ENCODE peak calls at places on chromosomes 4 and X, in nine cellular contexts. One of them, this sample, is unnamed. For H3K36me3, the result is how much of the 10 kb centered on the place peaks cover.

GRCh38 chr4:71783972-71784371 is at the start of gene GC:
- ATAC-seq in pancreas: peak
- ATAC-seq in Panc1: no peak
- ATAC-seq in psoas muscle: no peak
- ATAC-seq in HCT116: no peak
- ATAC-seq in right lobe of liver: peak
- ATAC-seq in CD8-positive, alpha-beta T cell: no peak
- ATAC-seq in aorta: no peak
- ATAC-seq in CD4-positive, CD25-positive, alpha-beta regulatory T cell: no peak
- ATAC-seq in this sample: no peak

GRCh38 chr4:82642321-82642720 is 80.5 kb upstream of the TMEM150C start:
- ATAC-seq in pancreas: peak
- ATAC-seq in Panc1: no peak
- ATAC-seq in psoas muscle: no peak
- ATAC-seq in HCT116: no peak
- ATAC-seq in right lobe of liver: no peak
- ATAC-seq in CD8-positive, alpha-beta T cell: no peak
- ATAC-seq in aorta: no peak
- ATAC-seq in CD4-positive, CD25-positive, alpha-beta regulatory T cell: no peak
- ATAC-seq in this sample: no peak

GRCh38 chr4:89914609-89915008 is 20.0 kb downstream of the MMRN1 start:
- ATAC-seq in pancreas: no peak
- ATAC-seq in Panc1: no peak
- ATAC-seq in psoas muscle: no peak
- ATAC-seq in HCT116: no peak
- ATAC-seq in right lobe of liver: no peak
- ATAC-seq in CD8-positive, alpha-beta T cell: no peak
- ATAC-seq in aorta: no peak
- ATAC-seq in CD4-positive, CD25-positive, alpha-beta regulatory T cell: no peak
- ATAC-seq in this sample: no peak

GRCh38 chrX:71224098-71224708 is 1.2 kb downstream of the GJB1 start:
- ATAC-seq in pancreas: no peak
- ATAC-seq in Panc1: no peak
- ATAC-seq in psoas muscle: no peak
- ATAC-seq in HCT116: no peak
- ATAC-seq in right lobe of liver: no peak
- ATAC-seq in CD8-positive, alpha-beta T cell: no peak
- ATAC-seq in aorta: no peak
- ATAC-seq in CD4-positive, CD25-positive, alpha-beta regulatory T cell: no peak
- ATAC-seq in this sample: no peak

GRCh38 chrX:119606508-119607389 is 525 bp upstream of the NKRF start:
- ATAC-seq in pancreas: peak
- ATAC-seq in Panc1: peak
- ATAC-seq in psoas muscle: no peak
- ATAC-seq in HCT116: no peak
- ATAC-seq in right lobe of liver: peak
- ATAC-seq in CD8-positive, alpha-beta T cell: peak
- ATAC-seq in aorta: no peak
- ATAC-seq in CD4-positive, CD25-positive, alpha-beta regulatory T cell: peak
- ATAC-seq in this sample: peak

GRCh38 chrX:123771449-123772064 is 38.7 kb upstream of the THOC2 start:
- ATAC-seq in pancreas: peak
- ATAC-seq in Panc1: no peak
- ATAC-seq in psoas muscle: no peak
- ATAC-seq in HCT116: no peak
- ATAC-seq in right lobe of liver: peak
- ATAC-seq in CD8-positive, alpha-beta T cell: no peak
- ATAC-seq in aorta: no peak
- ATAC-seq in CD4-positive, CD25-positive, alpha-beta regulatory T cell: no peak
- ATAC-seq in this sample: no peak

GRCh38 chrX:13898603-13899002 is 81.7 kb upstream of the GPM6B start:
- ATAC-seq in pancreas: no peak
- ATAC-seq in Panc1: no peak
- ATAC-seq in psoas muscle: no peak
- ATAC-seq in HCT116: no peak
- ATAC-seq in right lobe of liver: no peak
- ATAC-seq in CD8-positive, alpha-beta T cell: no peak
- ATAC-seq in aorta: no peak
- ATAC-seq in CD4-positive, CD25-positive, alpha-beta regulatory T cell: no peak
- ATAC-seq in this sample: no peak

GRCh38 chr4:15547392-15547791 is 77.7 kb downstream of the CC2D2A start:
- ATAC-seq in pancreas: no peak
- ATAC-seq in Panc1: no peak
- ATAC-seq in psoas muscle: no peak
- ATAC-seq in HCT116: no peak
- ATAC-seq in right lobe of liver: no peak
- ATAC-seq in CD8-positive, alpha-beta T cell: peak
- ATAC-seq in aorta: no peak
- ATAC-seq in CD4-positive, CD25-positive, alpha-beta regulatory T cell: peak
- ATAC-seq in this sample: no peak

GRCh38 chr4:144181386-144181785 is 40.9 kb upstream of the GYPA start:
- ATAC-seq in pancreas: no peak
- ATAC-seq in Panc1: no peak
- ATAC-seq in psoas muscle: no peak
- ATAC-seq in HCT116: no peak
- ATAC-seq in right lobe of liver: no peak
- ATAC-seq in CD8-positive, alpha-beta T cell: no peak
- ATAC-seq in aorta: no peak
- ATAC-seq in CD4-positive, CD25-positive, alpha-beta regulatory T cell: no peak
- ATAC-seq in this sample: no peak

GRCh38 chrX:134773041-134773440 is 114.8 kb upstream of the PLAC1 start:
- ATAC-seq in pancreas: peak
- ATAC-seq in Panc1: no peak
- ATAC-seq in psoas muscle: no peak
- ATAC-seq in HCT116: no peak
- ATAC-seq in right lobe of liver: no peak
- ATAC-seq in CD8-positive, alpha-beta T cell: no peak
- ATAC-seq in aorta: no peak
- ATAC-seq in CD4-positive, CD25-positive, alpha-beta regulatory T cell: no peak
- ATAC-seq in this sample: no peak

GRCh38 chr4:145389566-145389965 is 92.1 kb upstream of the SMAD1 start:
- ATAC-seq in pancreas: no peak
- ATAC-seq in Panc1: no peak
- ATAC-seq in psoas muscle: no peak
- ATAC-seq in HCT116: no peak
- ATAC-seq in right lobe of liver: no peak
- ATAC-seq in CD8-positive, alpha-beta T cell: no peak
- ATAC-seq in aorta: no peak
- ATAC-seq in CD4-positive, CD25-positive, alpha-beta regulatory T cell: no peak
- ATAC-seq in this sample: no peak

GRCh38 chr4:125550769-125551168 is 236.0 kb downstream of the FAT4 start:
- ATAC-seq in pancreas: no peak
- ATAC-seq in Panc1: no peak
- ATAC-seq in psoas muscle: no peak
- ATAC-seq in HCT116: no peak
- ATAC-seq in right lobe of liver: peak
- ATAC-seq in CD8-positive, alpha-beta T cell: no peak
- ATAC-seq in aorta: no peak
- ATAC-seq in CD4-positive, CD25-positive, alpha-beta regulatory T cell: no peak
- ATAC-seq in this sample: no peak

DNA sequence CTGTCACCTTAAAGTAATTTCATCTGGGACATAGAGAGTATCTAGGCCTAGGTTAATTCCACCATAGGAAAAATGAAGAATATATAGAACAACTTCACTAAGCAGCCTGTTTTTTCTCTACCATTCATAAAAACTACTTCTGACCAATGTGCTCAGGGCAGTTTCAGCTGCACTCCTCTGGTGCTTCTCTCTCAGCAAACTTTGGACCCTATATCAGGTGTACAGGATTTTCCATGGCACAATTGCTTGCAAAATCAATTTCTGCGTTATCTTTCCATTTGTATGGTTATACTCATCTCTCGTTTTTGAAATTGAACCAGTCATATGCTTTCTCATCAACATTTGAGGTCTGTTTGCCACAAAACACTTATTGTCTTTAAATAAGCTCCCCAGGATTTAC is 52.1 kb upstream of the FMR1 start:
- ATAC-seq in pancreas: no peak
- ATAC-seq in Panc1: no peak
- ATAC-seq in psoas muscle: no peak
- ATAC-seq in HCT116: no peak
- ATAC-seq in right lobe of liver: peak
- ATAC-seq in CD8-positive, alpha-beta T cell: no peak
- ATAC-seq in aorta: no peak
- ATAC-seq in CD4-positive, CD25-positive, alpha-beta regulatory T cell: no peak
- ATAC-seq in this sample: no peak
- H3K36me3 ChIP-seq in pancreas: under half
- H3K36me3 ChIP-seq in Panc1: under half
- H3K36me3 ChIP-seq in psoas muscle: under half
- H3K36me3 ChIP-seq in HCT116: under half
- H3K36me3 ChIP-seq in right lobe of liver: under half
- H3K36me3 ChIP-seq in CD8-positive, alpha-beta T cell: under half
- H3K36me3 ChIP-seq in aorta: under half
- H3K36me3 ChIP-seq in CD4-positive, CD25-positive, alpha-beta regulatory T cell: under half
- H3K36me3 ChIP-seq in this sample: under half

GRCh38 chr4:48604527-48604926 is 114.5 kb downstream of the ZAR1 start:
- ATAC-seq in pancreas: no peak
- ATAC-seq in Panc1: no peak
- ATAC-seq in psoas muscle: no peak
- ATAC-seq in HCT116: no peak
- ATAC-seq in right lobe of liver: peak
- ATAC-seq in CD8-positive, alpha-beta T cell: no peak
- ATAC-seq in aorta: no peak
- ATAC-seq in CD4-positive, CD25-positive, alpha-beta regulatory T cell: no peak
- ATAC-seq in this sample: no peak

GRCh38 chr4:48604041-48604440 is 114.0 kb downstream of the ZAR1 start:
- ATAC-seq in pancreas: no peak
- ATAC-seq in Panc1: no peak
- ATAC-seq in psoas muscle: no peak
- ATAC-seq in HCT116: no peak
- ATAC-seq in right lobe of liver: peak
- ATAC-seq in CD8-positive, alpha-beta T cell: no peak
- ATAC-seq in aorta: no peak
- ATAC-seq in CD4-positive, CD25-positive, alpha-beta regulatory T cell: no peak
- ATAC-seq in this sample: no peak

GRCh38 chr4:48602222-48602621 is 112.2 kb downstream of the ZAR1 start:
- ATAC-seq in pancreas: peak
- ATAC-seq in Panc1: no peak
- ATAC-seq in psoas muscle: no peak
- ATAC-seq in HCT116: no peak
- ATAC-seq in right lobe of liver: no peak
- ATAC-seq in CD8-positive, alpha-beta T cell: no peak
- ATAC-seq in aorta: no peak
- ATAC-seq in CD4-positive, CD25-positive, alpha-beta regulatory T cell: no peak
- ATAC-seq in this sample: no peak

GRCh38 chr4:48602763-48603162 is 112.7 kb downstream of the ZAR1 start:
- ATAC-seq in pancreas: peak
- ATAC-seq in Panc1: no peak
- ATAC-seq in psoas muscle: no peak
- ATAC-seq in HCT116: no peak
- ATAC-seq in right lobe of liver: no peak
- ATAC-seq in CD8-positive, alpha-beta T cell: no peak
- ATAC-seq in aorta: no peak
- ATAC-seq in CD4-positive, CD25-positive, alpha-beta regulatory T cell: no peak
- ATAC-seq in this sample: no peak

DNA sequence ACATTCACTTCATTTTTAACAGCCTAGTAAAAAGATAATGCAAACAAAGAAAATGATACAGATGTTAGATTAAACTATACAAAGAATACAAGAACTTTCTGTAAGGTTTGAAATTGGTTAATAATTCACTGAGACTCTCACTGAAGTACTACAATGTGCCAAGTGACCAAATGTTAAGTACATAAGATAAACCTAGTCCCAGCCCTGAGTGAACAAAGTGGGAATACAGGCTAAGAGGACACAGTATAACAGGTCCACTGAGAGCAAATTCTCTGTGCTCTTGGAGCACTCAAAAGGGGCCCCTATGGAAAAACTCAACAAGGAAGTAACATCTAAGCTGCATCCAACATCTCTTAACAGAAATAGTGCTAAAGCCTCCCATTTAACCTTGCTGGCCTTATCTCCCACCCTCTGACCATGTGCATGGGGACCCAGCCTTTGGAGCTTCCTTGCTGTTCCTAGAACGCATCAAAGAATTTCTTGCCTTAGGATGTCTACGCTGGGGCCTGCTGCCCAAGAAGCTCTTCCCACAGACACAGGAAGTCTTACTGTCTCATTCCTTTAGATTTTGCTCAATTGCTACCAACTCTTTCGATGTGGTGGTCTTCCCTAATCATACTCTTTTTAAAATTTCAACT is 113.4 kb downstream of the ZAR1 start:
- ATAC-seq in pancreas: peak
- ATAC-seq in Panc1: no peak
- ATAC-seq in psoas muscle: no peak
- ATAC-seq in HCT116: no peak
- ATAC-seq in right lobe of liver: peak
- ATAC-seq in CD8-positive, alpha-beta T cell: no peak
- ATAC-seq in aorta: no peak
- ATAC-seq in CD4-positive, CD25-positive, alpha-beta regulatory T cell: no peak
- ATAC-seq in this sample: no peak
- H3K36me3 ChIP-seq in pancreas: under half
- H3K36me3 ChIP-seq in Panc1: under half
- H3K36me3 ChIP-seq in psoas muscle: under half
- H3K36me3 ChIP-seq in HCT116: under half
- H3K36me3 ChIP-seq in right lobe of liver: under half
- H3K36me3 ChIP-seq in CD8-positive, alpha-beta T cell: under half
- H3K36me3 ChIP-seq in aorta: under half
- H3K36me3 ChIP-seq in CD4-positive, CD25-positive, alpha-beta regulatory T cell: under half
- H3K36me3 ChIP-seq in this sample: under half

DNA sequence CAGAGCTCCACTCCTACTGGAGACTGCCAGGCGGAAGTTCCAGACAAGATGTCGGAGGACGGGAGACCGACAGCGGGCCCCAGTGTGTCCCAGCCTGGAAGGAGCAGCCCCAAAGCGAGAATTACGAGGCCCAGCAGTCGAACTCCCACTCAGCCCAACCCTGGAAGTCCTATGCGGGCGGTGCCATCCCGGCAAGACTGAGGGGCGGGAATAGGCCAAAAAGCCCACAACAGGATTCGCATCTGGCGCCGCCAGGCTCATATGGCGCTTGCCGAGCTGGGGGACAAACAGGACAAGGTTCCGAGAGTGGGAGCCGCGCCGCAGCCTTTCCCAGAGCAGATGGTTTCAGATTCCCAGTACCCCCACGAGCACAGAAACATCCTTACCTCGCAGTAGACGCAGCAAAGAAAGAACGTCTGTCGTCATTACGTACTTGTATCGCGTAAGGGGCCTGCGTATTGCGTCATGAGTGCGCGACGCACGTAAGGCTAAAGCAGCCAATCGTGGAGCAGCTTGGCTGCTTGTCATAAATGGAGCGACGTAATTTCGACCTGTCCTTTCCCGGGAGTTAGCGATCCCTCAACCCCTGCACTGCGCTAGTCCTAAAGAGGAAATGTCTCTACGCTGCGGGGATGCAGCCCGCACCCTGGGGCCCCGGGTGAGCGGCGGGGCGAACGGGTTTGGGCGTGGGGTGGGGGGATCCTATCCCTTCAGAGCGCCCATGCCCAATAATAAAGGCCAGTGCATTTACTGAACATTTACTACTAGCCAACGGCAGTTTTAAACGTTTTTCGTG is at the start of the genes LIAS and RPL9:
- ATAC-seq in pancreas: peak
- ATAC-seq in Panc1: peak
- ATAC-seq in psoas muscle: peak
- ATAC-seq in HCT116: peak
- ATAC-seq in right lobe of liver: peak
- ATAC-seq in CD8-positive, alpha-beta T cell: peak
- ATAC-seq in aorta: peak
- ATAC-seq in CD4-positive, CD25-positive, alpha-beta regulatory T cell: peak
- ATAC-seq in this sample: peak
- H3K36me3 ChIP-seq in pancreas: half or more
- H3K36me3 ChIP-seq in Panc1: under half
- H3K36me3 ChIP-seq in psoas muscle: half or more
- H3K36me3 ChIP-seq in HCT116: half or more
- H3K36me3 ChIP-seq in right lobe of liver: under half
- H3K36me3 ChIP-seq in CD8-positive, alpha-beta T cell: under half
- H3K36me3 ChIP-seq in aorta: under half
- H3K36me3 ChIP-seq in CD4-positive, CD25-positive, alpha-beta regulatory T cell: under half
- H3K36me3 ChIP-seq in this sample: half or more

GRCh38 chr4:2492970-2493369 is 24.1 kb downstream of the RNF4 start:
- ATAC-seq in pancreas: no peak
- ATAC-seq in Panc1: no peak
- ATAC-seq in psoas muscle: no peak
- ATAC-seq in HCT116: no peak
- ATAC-seq in right lobe of liver: peak
- ATAC-seq in CD8-positive, alpha-beta T cell: no peak
- ATAC-seq in aorta: no peak
- ATAC-seq in CD4-positive, CD25-positive, alpha-beta regulatory T cell: no peak
- ATAC-seq in this sample: no peak
- H3K36me3 ChIP-seq in pancreas: under half
- H3K36me3 ChIP-seq in Panc1: under half
- H3K36me3 ChIP-seq in psoas muscle: half or more
- H3K36me3 ChIP-seq in HCT116: half or more
- H3K36me3 ChIP-seq in right lobe of liver: under half
- H3K36me3 ChIP-seq in CD8-positive, alpha-beta T cell: under half
- H3K36me3 ChIP-seq in aorta: under half
- H3K36me3 ChIP-seq in CD4-positive, CD25-positive, alpha-beta regulatory T cell: half or more
- H3K36me3 ChIP-seq in this sample: under half